ENCODE peak calls at places on chromosomes 12 and 14, in five cellular contexts. Q is CD8-positive, alpha-beta T cell; G is upper lobe of right lung; V is endothelial cell of umbilical vein; O is left ventricle myocardium inferior. Z is an unnamed sample. For H3K9me3, the result is how much of the 10 kb centered on the place peaks cover.

GRCh38 chr12:56836800-56837663 is 73.9 kb downstream of the HSD17B6 start:
- DNase-seq in Q (peak), G (no peak), V (no peak), O (no peak), Z (no peak)

GRCh38 chr12:131860472-131861260 is 32.5 kb downstream of the MMP17 start:
- DNase-seq in Q (no peak), G (peak), V (peak), O (peak), Z (no peak)

GRCh38 chr12:55721601-55722213 is 1.5 kb downstream of the RDH5 start:
- DNase-seq in Q (no peak), G (peak), V (no peak), O (no peak), Z (no peak)

GRCh38 chr12:49664591-49665146 is 41.3 kb downstream of the PRPF40B start:
- DNase-seq in Q (no peak), G (no peak), V (peak), O (no peak), Z (no peak)

GRCh38 chr12:51949342-51950030 is 2.0 kb upstream of the ACVR1B start:
- DNase-seq in Q (no peak), G (no peak), V (no peak), O (no peak), Z (no peak)

GRCh38 chr12:87967871-87968270 is 61.3 kb downstream of the C12orf50 start:
- DNase-seq in Q (no peak), G (no peak), V (no peak), O (no peak), Z (no peak)

GRCh38 chr12:132300789-132301722 is 28.3 kb downstream of the GALNT9 start:
- DNase-seq in Q (no peak), G (no peak), V (no peak), O (no peak), Z (no peak)

GRCh38 chr14:25431211-25432076 is 381.5 kb upstream of the STXBP6 start:
- DNase-seq in Q (no peak), G (no peak), V (no peak), O (no peak), Z (no peak)

GRCh38 chr12:41188058-41188840 is at the start of gene PDZRN4:
- DNase-seq in Q (no peak), G (peak), V (peak), O (no peak), Z (no peak)

GRCh38 chr14:67942311-67942710 is 122.7 kb downstream of the RAD51B start:
- DNase-seq in Q (no peak), G (no peak), V (no peak), O (no peak), Z (no peak)

GRCh38 chr12:115813256-115813655 is 464.2 kb downstream of the MED13L start:
- DNase-seq in Q (no peak), G (no peak), V (no peak), O (no peak), Z (no peak)

GRCh38 chr14:102325791-102326345 is 6.3 kb downstream of the ZNF839 start:
- DNase-seq in Q (no peak), G (no peak), V (no peak), O (no peak), Z (no peak)

GRCh38 chr14:103140316-103141109 is 17.3 kb downstream of the TNFAIP2 start:
- DNase-seq in Q (no peak), G (no peak), V (no peak), O (no peak), Z (no peak)

GRCh38 chr12:6752181-6752930 is 585 bp downstream of the MLF2 start:
- DNase-seq in Q (no peak), G (no peak), V (peak), O (peak), Z (no peak)

GRCh38 chr12:64895541-64895940 is 71.1 kb downstream of the TBC1D30 start:
- DNase-seq in Q (no peak), G (no peak), V (no peak), O (no peak), Z (no peak)

GRCh38 chr14:50062438-50063039 is 53.8 kb downstream of the VCPKMT start:
- DNase-seq in Q (peak), G (peak), V (peak), O (no peak), Z (peak)

GRCh38 chr12:104516821-104517220 is 60.1 kb downstream of the CHST11 start:
- DNase-seq in Q (no peak), G (no peak), V (no peak), O (no peak), Z (no peak)

GRCh38 chr12:104748790-104749189 is 209.3 kb downstream of the SLC41A2 start:
- DNase-seq in Q (no peak), G (no peak), V (no peak), O (no peak), Z (no peak)

GRCh38 chr14:72463291-72463866 is 430.5 kb downstream of the DPF3 start:
- DNase-seq in Q (no peak), G (no peak), V (no peak), O (no peak), Z (no peak)

GRCh38 chr14:59098377-59098776 is 90.1 kb upstream of the DAAM1 start:
- DNase-seq in Q (no peak), G (no peak), V (no peak), O (no peak), Z (no peak)

GRCh38 chr12:100987552-100988277 is 193.1 kb downstream of the ANO4 start:
- DNase-seq in Q (no peak), G (no peak), V (peak), O (no peak), Z (no peak)

GRCh38 chr14:41403360-41403759 is 203.3 kb upstream of the LRFN5 start:
- DNase-seq in Q (no peak), G (no peak), V (no peak), O (no peak), Z (no peak)

GRCh38 chr12:96434107-96434506 is 33.9 kb upstream of the CDK17 start:
- DNase-seq in Q (peak), G (no peak), V (peak), O (no peak), Z (peak)

GRCh38 chr12:51330186-51330585 is 6.2 kb upstream of the BIN2 start:
- DNase-seq in Q (no peak), G (no peak), V (no peak), O (no peak), Z (no peak)

GRCh38 chr12:102964872-102965271 is 7.4 kb downstream of the ASCL1 start:
- DNase-seq in Q (no peak), G (no peak), V (no peak), O (no peak), Z (peak)

GRCh38 chr14:67999693-68000384 is 180.3 kb downstream of the RAD51B start:
- DNase-seq in Q (no peak), G (no peak), V (peak), O (no peak), Z (no peak)

GRCh38 chr12:6330192-6330591 is 11.7 kb downstream of the TNFRSF1A start:
- DNase-seq in Q (no peak), G (no peak), V (no peak), O (no peak), Z (no peak)

GRCh38 chr12:68224613-68225285 is 861 bp downstream of the IL26 start:
- DNase-seq in Q (no peak), G (no peak), V (peak), O (no peak), Z (no peak)

GRCh38 chr12:104870797-104871196 is 87.3 kb downstream of the SLC41A2 start:
- DNase-seq in Q (no peak), G (no peak), V (no peak), O (no peak), Z (no peak)

GRCh38 chr12:19967001-19967400 is 401.3 kb upstream of the PDE3A start:
- DNase-seq in Q (no peak), G (no peak), V (no peak), O (no peak), Z (no peak)

GRCh38 chr12:12079291-12079690 is 8.6 kb downstream of the BCL2L14 start:
- DNase-seq in Q (no peak), G (peak), V (no peak), O (no peak), Z (no peak)

GRCh38 chr14:49982082-49982481 is 89.2 kb downstream of the ARF6 start:
- DNase-seq in Q (no peak), G (no peak), V (no peak), O (no peak), Z (no peak)

GRCh38 chr12:89544730-89545184 is 18.9 kb upstream of the POC1B start:
- DNase-seq in Q (no peak), G (peak), V (peak), O (peak), Z (no peak)

GRCh38 chr14:54902521-54903420 is at the start of gene GCH1:
- DNase-seq in Q (peak), G (peak), V (peak), O (peak), Z (peak)

GRCh38 chr12:94148841-94149780 is 734 bp downstream of the PLXNC1 start:
- DNase-seq in Q (peak), G (no peak), V (no peak), O (peak), Z (no peak)

GRCh38 chr12:75848961-75849360 is 182.6 kb downstream of the PHLDA1 start:
- DNase-seq in Q (no peak), G (no peak), V (no peak), O (no peak), Z (no peak)
- H3K27ac ChIP-seq in Q (no peak), G (no peak), V (no peak), O (peak), Z (no peak)

GRCh38 chr14:91924871-91925726 is 22.4 kb downstream of the FBLN5 start:
- DNase-seq in Q (no peak), G (no peak), V (no peak), O (no peak), Z (no peak)
- TF ChIP-seq CTCF in Q (no peak), G (no peak), V (no peak), O (no peak), Z (no peak)

DNA sequence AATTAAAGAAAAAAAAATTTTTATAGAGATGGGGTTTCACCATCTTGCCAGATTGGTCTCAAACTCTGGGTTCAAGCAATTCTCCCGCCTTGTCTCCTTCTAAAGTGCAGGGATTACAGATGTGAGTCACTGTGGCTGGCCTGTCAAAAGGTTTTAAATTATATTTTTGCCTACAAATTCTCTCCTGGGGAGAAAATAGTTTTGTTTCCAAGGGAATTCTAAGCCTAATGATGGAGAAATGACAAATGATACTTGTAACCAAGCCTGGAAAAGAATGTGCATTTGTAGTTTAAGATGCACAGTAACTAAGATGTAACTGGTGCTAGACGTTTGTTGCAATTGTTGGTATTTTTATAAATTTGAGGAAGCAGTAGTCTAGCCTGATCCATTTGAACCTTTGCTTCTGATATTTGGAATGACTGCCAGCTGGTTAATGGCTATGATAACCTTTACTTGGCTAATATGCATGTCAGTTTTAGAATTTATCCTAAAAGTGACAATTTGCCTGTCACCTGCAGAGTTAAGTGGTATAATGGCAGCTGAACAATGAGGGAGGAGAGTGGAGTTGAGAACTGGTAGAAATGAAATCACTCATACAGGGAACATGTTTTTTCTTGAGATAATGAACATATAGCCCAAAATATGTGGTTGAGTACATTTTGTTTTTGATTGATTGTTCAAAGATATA is 148.0 kb downstream of the FUT8 start:
- DNase-seq in Q (no peak), G (no peak), V (no peak), O (no peak), Z (no peak)
- H3K9me3 ChIP-seq in Q (under half), G (under half), V (under half), O (under half), Z (under half)

GRCh38 chr12:27530157-27530922 is 6.3 kb downstream of the PPFIBP1 start:
- DNase-seq in Q (no peak), G (no peak), V (no peak), O (no peak), Z (no peak)
- H3K27ac ChIP-seq in Q (no peak), G (no peak), V (no peak), O (peak), Z (no peak)

DNA sequence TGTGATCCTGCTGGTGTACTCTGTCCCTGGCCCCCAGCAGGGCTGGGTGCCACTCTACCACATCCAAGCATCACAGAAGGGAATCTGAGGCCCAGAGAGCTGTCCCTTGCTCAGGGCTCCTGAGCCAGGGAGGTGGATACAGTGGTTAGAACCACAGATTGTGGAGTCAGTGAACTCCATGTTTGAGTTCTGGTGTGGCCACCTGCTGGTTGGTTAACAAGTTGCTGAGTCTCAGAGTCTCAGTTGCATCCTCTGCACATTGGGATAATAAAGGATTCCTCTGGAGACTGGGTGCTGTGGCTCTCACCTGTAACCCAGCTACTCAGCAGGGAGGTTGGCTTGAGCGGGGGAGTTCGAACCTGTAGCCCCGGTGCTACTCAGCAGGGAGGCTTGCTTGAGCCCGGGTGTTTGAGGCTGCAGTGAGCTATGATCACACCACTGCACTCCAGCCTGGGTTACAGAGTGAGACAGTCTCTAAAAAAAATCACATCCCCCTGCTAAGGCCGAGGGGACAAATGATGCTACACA is 39.4 kb downstream of the MVK start:
- DNase-seq in Q (no peak), G (no peak), V (no peak), O (no peak), Z (no peak)
- TF ChIP-seq CTCF in Q (no peak), G (peak), V (peak), O (peak), Z (no peak)

GRCh38 chr14:105947599-105947998 is 421.2 kb downstream of the TMEM121 start:
- DNase-seq in Q (no peak), G (no peak), V (no peak), O (no peak), Z (no peak)

GRCh38 chr14:105945891-105946290 is 419.5 kb downstream of the TMEM121 start:
- DNase-seq in Q (no peak), G (no peak), V (no peak), O (no peak), Z (peak)

GRCh38 chr14:105952826-105953225 is 426.4 kb downstream of the TMEM121 start:
- DNase-seq in Q (no peak), G (no peak), V (no peak), O (no peak), Z (no peak)

GRCh38 chr14:105952222-105952621 is 425.8 kb downstream of the TMEM121 start:
- DNase-seq in Q (no peak), G (no peak), V (no peak), O (no peak), Z (no peak)

DNA sequence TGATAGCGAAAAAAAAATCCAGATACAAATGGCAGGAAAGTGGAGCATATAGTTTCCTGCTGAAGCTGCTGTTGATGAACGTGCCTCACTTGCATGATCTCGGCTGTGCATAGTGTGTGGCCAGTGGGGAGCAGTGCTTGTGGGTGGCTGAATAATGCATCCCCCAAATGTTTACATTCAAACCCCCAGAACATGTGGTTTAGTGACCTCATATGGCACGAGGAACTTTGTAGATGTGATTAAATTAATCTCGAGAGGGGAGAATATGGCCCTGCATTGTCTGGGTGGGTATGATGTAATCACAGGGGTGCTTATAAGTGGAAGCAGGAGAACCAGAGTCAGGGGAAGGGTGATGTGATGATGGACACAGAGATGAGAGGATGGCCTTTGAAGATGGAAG is 425.0 kb downstream of the TMEM121 start:
- DNase-seq in Q (no peak), G (no peak), V (no peak), O (no peak), Z (no peak)
- H3K9me3 ChIP-seq in Q (under half), G (under half), V (under half), O (under half), Z (under half)

GRCh38 chr14:74594021-74594420 is 18.0 kb downstream of the LTBP2 start:
- DNase-seq in Q (no peak), G (no peak), V (no peak), O (no peak), Z (no peak)

GRCh38 chr14:74591899-74592298 is 20.1 kb downstream of the LTBP2 start:
- DNase-seq in Q (no peak), G (no peak), V (no peak), O (no peak), Z (no peak)

GRCh38 chr14:74595006-74595735 is 16.9 kb downstream of the LTBP2 start:
- DNase-seq in Q (no peak), G (no peak), V (peak), O (peak), Z (no peak)

GRCh38 chr14:74592476-74593191 is 19.4 kb downstream of the LTBP2 start:
- DNase-seq in Q (no peak), G (no peak), V (no peak), O (no peak), Z (no peak)

DNA sequence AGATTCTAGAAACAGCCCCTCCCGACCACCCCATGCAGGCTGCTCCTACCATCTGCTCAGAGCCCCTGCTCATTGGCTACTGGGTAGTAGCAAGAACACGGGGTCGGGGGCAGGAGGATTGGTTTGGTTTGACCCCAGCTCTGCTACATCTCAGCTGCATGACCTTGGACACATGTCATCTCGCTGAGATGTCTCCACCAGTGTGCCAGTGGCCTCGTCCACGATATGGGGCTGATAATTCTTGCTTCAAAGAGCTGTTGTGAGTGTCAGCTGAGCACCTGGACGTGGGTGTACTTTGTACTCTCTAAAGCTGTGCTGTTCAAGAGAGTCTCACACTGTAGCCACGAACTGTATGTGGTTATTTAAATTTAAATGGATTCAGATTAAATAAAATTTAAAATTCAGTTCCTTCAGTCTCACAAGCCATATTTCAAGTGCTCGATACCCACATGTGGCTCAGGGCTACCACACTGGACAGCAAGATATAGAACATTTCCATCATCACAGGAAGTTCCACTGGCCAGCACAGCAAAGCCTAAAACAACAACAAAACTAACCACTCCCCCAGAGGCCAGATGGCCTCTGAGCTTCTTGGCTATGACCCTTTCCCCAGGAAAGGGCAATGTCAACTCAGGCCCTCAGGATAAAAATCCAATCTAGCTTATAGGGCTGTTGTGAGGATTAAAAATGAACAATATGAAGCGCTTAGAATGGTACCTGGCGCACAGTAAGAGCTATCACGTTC is 18.6 kb downstream of the LTBP2 start:
- DNase-seq in Q (no peak), G (no peak), V (peak), O (no peak), Z (no peak)
- H3K27ac ChIP-seq in Q (no peak), G (peak), V (no peak), O (peak), Z (no peak)

Z was measured in CD4-positive, alpha-beta T cell.